ENCODE peak calls at places on chromosome 7, in eight cellular contexts. N, K, Z, U, I, C, S and H are unnamed samples.

GRCh38 chr7:134513169-134513752 is 14.1 kb upstream of the AKR1B10 start:
- DNase-seq in I (no peak), K (no peak), N (peak), U (no peak), S (no peak), Z (no peak), C (peak), H (peak)

GRCh38 chr7:91468231-91468630 is 204.0 kb downstream of the FZD1 start:
- DNase-seq in U (no peak), Z (no peak), S (no peak), K (no peak), I (no peak), N (no peak), C (no peak), H (no peak)

GRCh38 chr7:112036071-112036470 is 170.1 kb downstream of the DOCK4 start:
- DNase-seq in C (no peak), I (no peak), Z (no peak), S (no peak), K (no peak), U (no peak), N (no peak), H (no peak)

GRCh38 chr7:29622335-29623265 is 59.0 kb downstream of the PRR15 start:
- DNase-seq in Z (peak), S (no peak), N (peak), I (no peak), U (no peak), C (no peak), K (no peak), H (no peak)

GRCh38 chr7:74032191-74032490 is 4.2 kb downstream of the ELN start:
- DNase-seq in I (no peak), S (no peak), N (no peak), Z (no peak), C (no peak), U (no peak), K (no peak), H (no peak)

GRCh38 chr7:45968312-45968711 is 47.2 kb upstream of the IGFBP3 start:
- DNase-seq in C (no peak), K (no peak), S (no peak), I (no peak), U (no peak), Z (no peak), N (no peak), H (no peak)

GRCh38 chr7:113217314-113217713 is 99.0 kb upstream of the SMIM30 start:
- DNase-seq in Z (no peak), N (no peak), U (no peak), S (no peak), C (no peak), I (no peak), K (no peak), H (no peak)

GRCh38 chr7:140008755-140009610 is 53.8 kb downstream of the PARP12 start:
- DNase-seq in K (no peak), I (no peak), Z (no peak), U (no peak), N (no peak), S (no peak), C (no peak), H (no peak)

GRCh38 chr7:43803865-43804264 is 45.4 kb downstream of the BLVRA start:
- DNase-seq in S (no peak), N (no peak), C (no peak), I (no peak), Z (no peak), U (no peak), K (no peak), H (no peak)

GRCh38 chr7:127943541-127944521 is 87.4 kb downstream of the LRRC4 start:
- DNase-seq in I (no peak), Z (no peak), U (peak), S (no peak), K (no peak), C (no peak), N (no peak), H (no peak)

GRCh38 chr7:131507592-131508331 is 48.7 kb downstream of the PODXL start:
- DNase-seq in S (peak), U (peak), Z (peak), I (peak), K (peak), N (peak), C (peak), H (peak)

GRCh38 chr7:631966-632830 is 94.3 kb upstream of the DNAAF5 start:
- DNase-seq in K (no peak), I (no peak), S (no peak), Z (no peak), C (no peak), U (peak), N (no peak), H (no peak)

GRCh38 chr7:4681922-4682620 is at the start of gene FOXK1:
- DNase-seq in K (peak), Z (peak), N (peak), C (peak), U (no peak), I (peak), S (peak), H (peak)

GRCh38 chr7:4684826-4685225 is 2.7 kb downstream of the FOXK1 start:
- DNase-seq in U (no peak), C (no peak), N (no peak), Z (no peak), I (no peak), K (no peak), S (no peak), H (no peak)

GRCh38 chr7:4682621-4683042 is 537 bp downstream of the FOXK1 start:
- DNase-seq in S (peak), N (peak), U (no peak), C (peak), I (peak), Z (no peak), K (peak), H (no peak)

GRCh38 chr7:4683043-4683883 is 1.2 kb downstream of the FOXK1 start:
- DNase-seq in S (peak), C (peak), N (peak), Z (no peak), U (no peak), I (peak), K (peak), H (no peak)

DNA sequence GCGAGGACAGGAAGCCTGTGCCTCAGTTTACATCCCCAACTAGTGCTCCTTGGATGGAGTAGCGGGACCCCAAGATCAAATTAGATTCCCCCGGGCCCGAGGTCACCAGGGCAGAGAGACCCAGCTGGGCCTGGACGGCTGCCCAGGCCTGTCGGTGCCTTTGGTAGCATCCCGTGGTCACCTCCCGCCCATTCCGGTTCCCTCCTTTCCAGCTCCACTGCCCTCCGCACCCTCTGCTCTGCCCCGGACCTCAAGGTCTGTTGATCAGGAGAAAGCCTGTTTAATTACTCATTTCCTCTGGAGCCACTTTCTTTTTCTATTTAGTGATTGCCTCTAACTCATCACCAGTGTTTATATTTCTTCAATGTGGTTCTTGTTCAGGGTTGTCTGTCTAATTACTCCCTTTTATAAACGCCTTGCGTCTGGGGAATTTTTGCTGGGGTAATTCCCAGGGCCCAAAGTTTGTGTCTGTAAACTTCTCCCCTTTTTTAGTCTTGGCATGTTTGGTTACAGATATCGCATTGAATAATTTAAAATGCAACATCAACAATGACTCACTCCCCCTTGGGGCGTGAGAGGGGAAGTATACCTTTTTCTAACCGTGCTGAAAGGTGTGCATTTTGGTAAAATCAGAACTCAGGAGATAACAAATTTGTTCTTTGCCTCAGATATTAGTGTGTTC is 1.9 kb downstream of the FOXK1 start:
- DNase-seq in N (peak), I (peak), K (peak), C (peak), S (peak), Z (peak), U (no peak), H (no peak)
- TF ChIP-seq CTCF in N (no peak), I (peak), K (peak), C (peak), S (peak), Z (no peak), U (no peak), H (peak)

DNA sequence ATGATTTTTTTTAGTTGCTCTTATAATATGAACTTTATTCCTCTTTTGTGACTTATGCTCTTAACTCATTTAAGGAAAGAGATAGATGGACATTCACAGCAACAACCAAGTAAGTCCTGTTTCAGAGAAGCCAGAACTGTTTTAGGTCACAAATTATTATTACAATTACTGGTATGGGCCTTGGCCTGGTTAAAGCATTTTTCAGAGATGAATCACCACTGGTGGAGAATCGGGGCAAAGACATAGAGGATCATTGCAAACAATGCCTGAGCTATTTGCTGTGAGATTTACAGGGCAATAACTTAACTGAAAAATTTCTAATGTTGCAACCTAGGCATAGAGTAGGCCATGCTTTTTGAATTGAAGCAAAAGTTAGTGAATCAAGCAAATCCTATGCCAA is 138.0 kb upstream of the YAE1 start:
- DNase-seq in U (no peak), K (no peak), C (no peak), I (no peak), Z (no peak), N (peak), S (no peak), H (no peak)
- TF ChIP-seq CTCF in U (no peak), K (no peak), C (no peak), I (no peak), Z (no peak), N (no peak), S (no peak), H (no peak)

GRCh38 chr7:82173400-82174021 is 270.1 kb downstream of the CACNA2D1 start:
- DNase-seq in C (no peak), Z (no peak), U (no peak), I (no peak), K (no peak), S (no peak), N (no peak), H (no peak)
- TF ChIP-seq CTCF in C (no peak), Z (no peak), U (no peak), I (no peak), K (no peak), S (no peak), N (no peak), H (no peak)

GRCh38 chr7:47475880-47476227 is 106.1 kb downstream of the TNS3 start:
- DNase-seq in S (no peak), C (no peak), K (no peak), I (no peak), Z (no peak), N (peak), U (no peak), H (no peak)

GRCh38 chr7:47473499-47474210 is 108.3 kb downstream of the TNS3 start:
- DNase-seq in U (no peak), N (no peak), K (no peak), Z (no peak), S (no peak), C (no peak), I (no peak), H (no peak)

GRCh38 chr7:47477191-47478016 is 104.5 kb downstream of the TNS3 start:
- DNase-seq in U (no peak), K (no peak), Z (no peak), N (no peak), S (no peak), C (no peak), I (no peak), H (no peak)

GRCh38 chr7:47474211-47474936 is 107.5 kb downstream of the TNS3 start:
- DNase-seq in U (no peak), K (no peak), C (no peak), N (no peak), Z (no peak), I (no peak), S (no peak), H (no peak)

DNA sequence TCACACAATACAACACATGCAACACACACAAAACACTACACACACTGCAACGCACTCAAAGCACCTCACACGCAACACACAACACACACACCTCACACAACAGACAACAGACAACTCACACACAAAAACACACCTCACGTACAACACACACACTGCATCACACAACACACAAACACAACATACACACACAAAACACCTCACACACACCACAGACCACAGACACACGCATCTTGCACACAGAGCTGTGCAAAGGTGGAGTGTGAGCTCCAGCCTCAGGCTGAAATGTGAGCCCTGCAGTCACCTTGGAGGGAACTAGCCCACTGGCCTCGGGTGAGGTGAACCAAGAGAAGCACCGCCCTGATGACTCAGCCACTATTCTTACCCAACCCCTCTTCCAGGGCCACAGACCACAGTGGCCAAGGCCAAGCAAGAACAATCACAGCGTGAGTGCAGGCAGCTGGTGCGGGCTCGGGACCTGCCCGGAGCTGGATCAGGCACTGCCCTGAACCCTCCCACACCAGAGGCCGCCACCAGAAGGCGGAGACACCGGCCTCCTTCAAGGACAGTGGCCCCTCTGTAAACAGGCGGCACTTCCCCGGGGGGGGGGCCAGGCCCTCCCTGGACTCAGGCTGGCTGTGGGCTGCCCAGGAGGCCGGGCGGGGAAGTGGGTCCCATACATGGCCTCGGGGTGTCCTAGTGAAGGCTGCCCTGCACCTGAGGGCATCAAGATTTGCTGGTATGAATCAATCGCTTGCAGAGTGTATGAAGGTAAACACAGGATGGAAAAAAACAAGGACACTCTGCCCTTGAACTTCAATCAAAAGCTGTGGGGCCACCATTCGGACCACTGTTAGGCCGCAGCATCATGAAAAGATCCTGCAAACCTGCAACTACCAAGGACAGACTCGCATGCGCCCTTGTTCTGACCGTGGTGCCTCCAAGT is 106.7 kb downstream of the TNS3 start:
- DNase-seq in C (peak), I (no peak), K (no peak), Z (peak), S (peak), U (no peak), N (peak), H (peak)
- TF ChIP-seq CTCF in C (peak), I (no peak), K (no peak), Z (no peak), S (peak), U (no peak), N (no peak), H (no peak)

DNA sequence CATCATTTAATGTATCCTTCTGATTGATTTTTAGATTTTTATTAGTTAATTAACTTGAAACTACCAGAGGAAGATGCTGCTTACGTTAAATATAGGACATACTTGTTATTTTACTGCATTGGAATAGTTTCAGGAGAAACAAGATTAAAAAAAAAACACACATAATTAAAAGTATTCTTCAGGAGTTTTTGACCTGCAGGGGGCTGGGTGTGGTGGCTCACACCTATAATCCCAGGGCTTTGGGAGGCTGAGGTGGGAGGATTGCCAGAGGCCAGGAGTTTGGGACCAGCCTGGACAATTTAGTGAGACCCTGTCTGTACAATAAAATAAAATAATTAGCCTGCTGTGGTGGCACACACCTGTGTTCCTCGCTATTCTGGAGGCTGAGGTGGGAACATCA is 10.7 kb downstream of the CBLL1 start:
- DNase-seq in C (no peak), U (no peak), Z (no peak), K (no peak), I (no peak), N (no peak), S (no peak), H (no peak)
- TF ChIP-seq CTCF in C (no peak), U (no peak), Z (no peak), K (no peak), I (no peak), N (no peak), S (no peak), H (peak)

DNA sequence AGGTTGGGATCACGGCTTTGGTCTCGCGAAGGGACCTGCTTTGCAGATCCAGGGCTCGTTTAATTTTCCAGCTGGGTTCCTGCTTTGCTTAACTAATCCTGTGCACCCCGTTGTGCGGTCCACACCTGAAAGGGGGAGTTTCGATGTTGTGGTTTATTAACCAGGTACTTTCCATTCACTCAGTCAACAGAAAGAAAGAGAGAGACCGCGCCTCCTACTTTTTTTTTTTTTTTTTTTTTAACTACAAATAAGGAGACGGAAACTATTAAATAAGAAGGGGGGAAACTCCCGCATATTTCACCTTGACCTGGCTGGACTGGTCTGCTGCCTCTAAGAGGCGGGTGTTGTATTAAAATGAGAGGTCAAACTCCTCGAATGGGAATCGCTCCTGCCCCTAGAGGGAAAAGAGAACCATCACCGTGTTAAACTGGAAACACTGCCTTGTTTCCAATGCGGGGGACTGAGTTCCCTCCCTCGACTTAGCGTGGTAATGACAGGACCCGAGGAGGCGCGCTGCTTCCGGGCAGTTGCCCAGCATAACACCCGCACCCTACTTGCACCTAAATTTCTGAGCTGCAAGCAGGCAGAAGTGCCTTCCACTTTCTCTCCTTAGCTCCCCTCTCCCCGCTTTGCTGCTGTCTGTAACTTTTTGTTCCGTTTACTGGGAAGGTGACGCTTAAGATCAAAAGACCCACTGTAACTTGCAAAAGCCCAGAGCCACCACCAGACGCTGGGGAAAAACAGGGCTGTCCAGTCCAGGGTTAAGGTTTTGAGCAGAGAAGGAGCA is 1.1 kb upstream of the ITGB8 start:
- DNase-seq in N (peak), Z (peak), I (no peak), S (peak), C (peak), U (peak), K (no peak), H (peak)
- TF ChIP-seq CTCF in N (peak), Z (no peak), I (no peak), S (peak), C (peak), U (peak), K (no peak), H (peak)

GRCh38 chr7:36192050-36192824 is 39.2 kb downstream of the EEPD1 start:
- DNase-seq in Z (peak), C (no peak), K (no peak), I (no peak), N (no peak), U (no peak), S (no peak), H (no peak)
- TF ChIP-seq CTCF in Z (no peak), C (no peak), K (no peak), I (no peak), N (no peak), U (no peak), S (no peak), H (no peak)

DNA sequence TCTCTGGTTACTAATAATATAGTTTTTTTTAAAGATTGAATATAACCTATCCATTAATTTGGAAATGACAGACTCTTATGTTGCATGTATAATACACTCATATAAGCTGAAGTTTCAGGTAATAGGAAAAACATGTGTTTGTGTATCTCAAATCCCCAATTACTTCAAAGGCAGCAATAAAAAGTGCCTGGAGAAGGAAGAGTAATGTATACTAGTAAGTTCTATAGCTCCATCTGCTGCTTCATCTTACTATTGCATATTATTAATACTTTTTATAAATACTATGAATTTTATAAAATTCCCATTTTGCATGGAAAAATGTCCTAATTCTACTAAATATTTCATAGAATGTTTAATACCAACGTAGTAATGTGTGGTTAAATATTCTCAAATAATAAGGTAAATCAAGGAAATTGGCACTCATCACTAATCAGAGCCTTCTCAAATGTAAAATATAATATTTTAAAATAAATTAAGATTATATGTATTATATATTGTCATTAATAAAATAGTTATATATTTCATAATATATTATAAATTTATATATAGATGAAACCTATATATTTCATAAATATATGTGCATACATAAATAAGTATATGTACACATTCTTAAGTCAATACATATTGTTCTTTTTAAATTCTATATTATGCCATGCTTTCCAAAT is 311.9 kb downstream of the HGF start:
- DNase-seq in U (no peak), S (no peak), Z (no peak), N (no peak), C (no peak), K (no peak), I (no peak), H (no peak)
- TF ChIP-seq CTCF in U (peak), S (peak), Z (no peak), N (no peak), C (peak), K (no peak), I (no peak), H (peak)